ENCODE peak calls at places on chromosome 6, in seven cellular contexts. One of them, this sample, is unnamed.

GRCh38 chr6:5525209-5525608 is 263.9 kb downstream of the FARS2 start:
- DNase-seq in heart left ventricle: no peak
- DNase-seq in mammary epithelial cell: peak
- DNase-seq in choroid plexus epithelial cell: peak
- DNase-seq in brain microvascular endothelial cell: peak
- DNase-seq in AG04450: no peak
- DNase-seq in tibial nerve: peak
- DNase-seq in this sample: peak

GRCh38 chr6:105072799-105073199 is 107.0 kb downstream of the POPDC3 start:
- DNase-seq in tibial nerve: no peak
- DNase-seq in choroid plexus epithelial cell: peak
- DNase-seq in brain microvascular endothelial cell: no peak
- DNase-seq in AG04450: no peak
- DNase-seq in heart left ventricle: no peak
- DNase-seq in mammary epithelial cell: peak
- DNase-seq in this sample: no peak

GRCh38 chr6:41733707-41734665 is 1.4 kb downstream of the TFEB start:
- DNase-seq in heart left ventricle: peak
- DNase-seq in choroid plexus epithelial cell: peak
- DNase-seq in AG04450: peak
- DNase-seq in mammary epithelial cell: peak
- DNase-seq in tibial nerve: peak
- DNase-seq in brain microvascular endothelial cell: peak
- DNase-seq in this sample: no peak

GRCh38 chr6:145886228-145886956 is 71.8 kb upstream of the FBXO30 start:
- DNase-seq in AG04450: peak
- DNase-seq in choroid plexus epithelial cell: peak
- DNase-seq in tibial nerve: no peak
- DNase-seq in heart left ventricle: no peak
- DNase-seq in mammary epithelial cell: no peak
- DNase-seq in brain microvascular endothelial cell: peak
- DNase-seq in this sample: no peak

GRCh38 chr6:104256547-104257144 is 603.1 kb downstream of the HACE1 start:
- DNase-seq in choroid plexus epithelial cell: no peak
- DNase-seq in tibial nerve: no peak
- DNase-seq in AG04450: no peak
- DNase-seq in mammary epithelial cell: no peak
- DNase-seq in heart left ventricle: no peak
- DNase-seq in brain microvascular endothelial cell: no peak
- DNase-seq in this sample: no peak

GRCh38 chr6:137389150-137389664 is 105.0 kb downstream of the OLIG3 start:
- DNase-seq in AG04450: no peak
- DNase-seq in mammary epithelial cell: peak
- DNase-seq in tibial nerve: peak
- DNase-seq in brain microvascular endothelial cell: peak
- DNase-seq in choroid plexus epithelial cell: peak
- DNase-seq in heart left ventricle: no peak
- DNase-seq in this sample: no peak

GRCh38 chr6:121652726-121653623 is 217.5 kb downstream of the GJA1 start:
- DNase-seq in mammary epithelial cell: peak
- DNase-seq in choroid plexus epithelial cell: peak
- DNase-seq in brain microvascular endothelial cell: peak
- DNase-seq in heart left ventricle: no peak
- DNase-seq in tibial nerve: peak
- DNase-seq in AG04450: peak
- DNase-seq in this sample: peak

GRCh38 chr6:30774701-30775100 is 30.4 kb upstream of the IER3 start:
- DNase-seq in brain microvascular endothelial cell: no peak
- DNase-seq in tibial nerve: no peak
- DNase-seq in AG04450: no peak
- DNase-seq in choroid plexus epithelial cell: no peak
- DNase-seq in mammary epithelial cell: no peak
- DNase-seq in heart left ventricle: peak
- DNase-seq in this sample: no peak

GRCh38 chr6:40387127-40387870 is 199.9 kb downstream of the LRFN2 start:
- DNase-seq in brain microvascular endothelial cell: no peak
- DNase-seq in mammary epithelial cell: no peak
- DNase-seq in tibial nerve: peak
- DNase-seq in AG04450: no peak
- DNase-seq in choroid plexus epithelial cell: no peak
- DNase-seq in heart left ventricle: no peak
- DNase-seq in this sample: no peak

GRCh38 chr6:140271759-140272377 is 897.4 kb upstream of the CITED2 start:
- DNase-seq in brain microvascular endothelial cell: no peak
- DNase-seq in heart left ventricle: no peak
- DNase-seq in tibial nerve: no peak
- DNase-seq in mammary epithelial cell: no peak
- DNase-seq in AG04450: no peak
- DNase-seq in choroid plexus epithelial cell: no peak
- DNase-seq in this sample: no peak

GRCh38 chr6:157907651-157908050 is 74.0 kb upstream of the SYNJ2 start:
- DNase-seq in heart left ventricle: no peak
- DNase-seq in mammary epithelial cell: no peak
- DNase-seq in tibial nerve: no peak
- DNase-seq in brain microvascular endothelial cell: no peak
- DNase-seq in AG04450: no peak
- DNase-seq in choroid plexus epithelial cell: no peak
- DNase-seq in this sample: no peak

GRCh38 chr6:149940673-149940984 is 1.2 kb upstream of the ULBP2 start:
- DNase-seq in mammary epithelial cell: no peak
- DNase-seq in AG04450: no peak
- DNase-seq in choroid plexus epithelial cell: no peak
- DNase-seq in heart left ventricle: no peak
- DNase-seq in tibial nerve: no peak
- DNase-seq in brain microvascular endothelial cell: no peak
- DNase-seq in this sample: no peak

GRCh38 chr6:168412456-168412855 is 28.5 kb upstream of the SMOC2 start:
- DNase-seq in heart left ventricle: no peak
- DNase-seq in AG04450: no peak
- DNase-seq in brain microvascular endothelial cell: no peak
- DNase-seq in mammary epithelial cell: no peak
- DNase-seq in choroid plexus epithelial cell: no peak
- DNase-seq in tibial nerve: no peak
- DNase-seq in this sample: no peak

GRCh38 chr6:150008588-150008987 is 16.7 kb downstream of the RAET1L start:
- DNase-seq in choroid plexus epithelial cell: no peak
- DNase-seq in brain microvascular endothelial cell: no peak
- DNase-seq in mammary epithelial cell: no peak
- DNase-seq in heart left ventricle: no peak
- DNase-seq in AG04450: no peak
- DNase-seq in tibial nerve: no peak
- DNase-seq in this sample: no peak

GRCh38 chr6:159525445-159526031 is 167.5 kb downstream of the SOD2 start:
- DNase-seq in choroid plexus epithelial cell: no peak
- DNase-seq in brain microvascular endothelial cell: no peak
- DNase-seq in mammary epithelial cell: no peak
- DNase-seq in heart left ventricle: no peak
- DNase-seq in tibial nerve: no peak
- DNase-seq in AG04450: no peak
- DNase-seq in this sample: no peak

DNA sequence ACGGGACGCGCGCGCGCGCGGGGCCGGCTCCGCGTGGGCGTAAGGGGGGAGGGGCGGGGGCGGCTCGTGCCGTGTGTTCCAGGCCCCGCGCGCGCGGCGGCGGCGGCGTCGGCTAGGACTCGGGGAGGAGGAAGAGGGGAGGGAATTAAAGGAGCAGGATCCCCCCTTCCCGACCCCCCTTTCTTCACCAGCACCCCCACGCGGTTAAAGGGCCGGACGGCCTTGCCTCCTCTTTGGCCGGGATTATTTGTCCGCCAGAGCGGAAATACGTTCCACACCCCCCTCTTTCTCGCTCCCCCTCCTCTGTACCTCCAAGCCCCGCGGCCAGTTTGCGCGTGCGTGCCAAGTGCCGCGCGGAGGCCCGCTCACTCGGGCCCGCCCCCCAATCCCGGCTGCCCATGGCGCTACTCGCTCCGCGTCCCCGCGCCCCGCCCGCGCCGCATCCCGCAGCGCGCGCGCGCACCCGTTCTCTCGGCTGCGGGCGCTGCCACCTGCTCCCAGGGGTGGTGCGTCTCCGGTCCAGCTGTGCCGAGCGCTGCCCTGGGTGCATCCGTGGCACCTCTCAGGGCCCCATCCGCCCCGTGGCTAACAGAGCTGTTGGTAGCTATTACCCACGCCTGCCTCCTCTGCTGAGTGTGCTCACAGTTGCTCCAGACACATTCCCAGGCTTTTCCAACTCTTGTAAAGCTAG is at the start of gene ZBTB12:
- DNase-seq in choroid plexus epithelial cell: peak
- DNase-seq in mammary epithelial cell: peak
- DNase-seq in heart left ventricle: peak
- DNase-seq in tibial nerve: peak
- DNase-seq in brain microvascular endothelial cell: peak
- DNase-seq in AG04450: peak
- DNase-seq in this sample: peak
- TF ChIP-seq CTCF in choroid plexus epithelial cell: no peak
- TF ChIP-seq CTCF in mammary epithelial cell: no peak
- TF ChIP-seq CTCF in heart left ventricle: no peak
- TF ChIP-seq CTCF in tibial nerve: no peak
- TF ChIP-seq CTCF in brain microvascular endothelial cell: no peak
- TF ChIP-seq CTCF in AG04450: no peak
- TF ChIP-seq CTCF in this sample: no peak

GRCh38 chr6:21952367-21952766 is 344.5 kb downstream of the PRL start:
- DNase-seq in brain microvascular endothelial cell: no peak
- DNase-seq in mammary epithelial cell: no peak
- DNase-seq in choroid plexus epithelial cell: no peak
- DNase-seq in tibial nerve: no peak
- DNase-seq in AG04450: no peak
- DNase-seq in heart left ventricle: no peak
- DNase-seq in this sample: no peak

GRCh38 chr6:21949211-21949801 is 347.5 kb downstream of the PRL start:
- DNase-seq in mammary epithelial cell: no peak
- DNase-seq in heart left ventricle: no peak
- DNase-seq in AG04450: no peak
- DNase-seq in choroid plexus epithelial cell: peak
- DNase-seq in tibial nerve: no peak
- DNase-seq in brain microvascular endothelial cell: no peak
- DNase-seq in this sample: no peak

GRCh38 chr6:21958428-21958827 is 338.4 kb downstream of the PRL start:
- DNase-seq in AG04450: no peak
- DNase-seq in brain microvascular endothelial cell: no peak
- DNase-seq in heart left ventricle: no peak
- DNase-seq in mammary epithelial cell: no peak
- DNase-seq in tibial nerve: no peak
- DNase-seq in choroid plexus epithelial cell: no peak
- DNase-seq in this sample: no peak

GRCh38 chr6:21953831-21954801 is 342.7 kb downstream of the PRL start:
- DNase-seq in heart left ventricle: no peak
- DNase-seq in brain microvascular endothelial cell: peak
- DNase-seq in choroid plexus epithelial cell: peak
- DNase-seq in AG04450: peak
- DNase-seq in mammary epithelial cell: peak
- DNase-seq in tibial nerve: no peak
- DNase-seq in this sample: peak

DNA sequence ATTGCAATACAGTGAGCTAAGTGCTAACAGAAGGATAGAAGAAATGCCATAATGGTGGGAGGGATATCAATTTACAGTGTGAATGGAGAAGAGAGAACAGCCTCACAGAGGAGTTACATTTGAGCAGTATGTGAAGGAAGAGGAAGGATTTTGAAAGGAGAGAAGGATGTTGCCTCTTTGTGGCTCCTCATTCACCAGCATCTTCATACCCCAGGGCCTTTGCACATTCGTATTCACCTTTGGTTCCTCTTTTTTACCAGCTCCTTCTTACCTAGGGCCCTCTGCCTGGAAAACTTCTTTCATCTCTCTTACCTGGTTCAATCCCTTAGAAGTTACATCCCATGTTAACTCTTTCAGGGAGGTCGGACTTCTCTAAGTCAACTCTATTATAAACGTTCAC is 341.6 kb downstream of the PRL start:
- DNase-seq in choroid plexus epithelial cell: no peak
- DNase-seq in tibial nerve: no peak
- DNase-seq in mammary epithelial cell: no peak
- DNase-seq in brain microvascular endothelial cell: no peak
- DNase-seq in AG04450: no peak
- DNase-seq in heart left ventricle: no peak
- DNase-seq in this sample: no peak
- H3K4me3 ChIP-seq in choroid plexus epithelial cell: no peak
- H3K4me3 ChIP-seq in tibial nerve: no peak
- H3K4me3 ChIP-seq in mammary epithelial cell: no peak
- H3K4me3 ChIP-seq in brain microvascular endothelial cell: no peak
- H3K4me3 ChIP-seq in AG04450: no peak
- H3K4me3 ChIP-seq in heart left ventricle: no peak
- H3K4me3 ChIP-seq in this sample: no peak

GRCh38 chr6:25635886-25636317 is 16.1 kb upstream of the SCGN start:
- DNase-seq in tibial nerve: no peak
- DNase-seq in brain microvascular endothelial cell: no peak
- DNase-seq in choroid plexus epithelial cell: no peak
- DNase-seq in heart left ventricle: no peak
- DNase-seq in mammary epithelial cell: no peak
- DNase-seq in AG04450: no peak
- DNase-seq in this sample: no peak

GRCh38 chr6:25639653-25640052 is 12.4 kb upstream of the SCGN start:
- DNase-seq in brain microvascular endothelial cell: no peak
- DNase-seq in heart left ventricle: no peak
- DNase-seq in tibial nerve: no peak
- DNase-seq in AG04450: no peak
- DNase-seq in mammary epithelial cell: no peak
- DNase-seq in choroid plexus epithelial cell: no peak
- DNase-seq in this sample: no peak

GRCh38 chr6:25637211-25637610 is 14.8 kb upstream of the SCGN start:
- DNase-seq in choroid plexus epithelial cell: no peak
- DNase-seq in brain microvascular endothelial cell: no peak
- DNase-seq in tibial nerve: no peak
- DNase-seq in AG04450: no peak
- DNase-seq in heart left ventricle: no peak
- DNase-seq in mammary epithelial cell: no peak
- DNase-seq in this sample: no peak

GRCh38 chr6:25640446-25640845 is 11.6 kb upstream of the SCGN start:
- DNase-seq in heart left ventricle: no peak
- DNase-seq in brain microvascular endothelial cell: no peak
- DNase-seq in choroid plexus epithelial cell: no peak
- DNase-seq in AG04450: no peak
- DNase-seq in tibial nerve: no peak
- DNase-seq in mammary epithelial cell: no peak
- DNase-seq in this sample: no peak

GRCh38 chr6:25637946-25638345 is 14.1 kb upstream of the SCGN start:
- DNase-seq in choroid plexus epithelial cell: no peak
- DNase-seq in AG04450: no peak
- DNase-seq in brain microvascular endothelial cell: no peak
- DNase-seq in tibial nerve: no peak
- DNase-seq in heart left ventricle: no peak
- DNase-seq in mammary epithelial cell: peak
- DNase-seq in this sample: no peak
- TF ChIP-seq CTCF in choroid plexus epithelial cell: no peak
- TF ChIP-seq CTCF in AG04450: no peak
- TF ChIP-seq CTCF in brain microvascular endothelial cell: no peak
- TF ChIP-seq CTCF in tibial nerve: no peak
- TF ChIP-seq CTCF in heart left ventricle: no peak
- TF ChIP-seq CTCF in mammary epithelial cell: peak
- TF ChIP-seq CTCF in this sample: no peak

GRCh38 chr6:35668708-35669440 is 19.8 kb downstream of the FKBP5 start:
- DNase-seq in tibial nerve: no peak
- DNase-seq in AG04450: no peak
- DNase-seq in choroid plexus epithelial cell: no peak
- DNase-seq in heart left ventricle: no peak
- DNase-seq in mammary epithelial cell: no peak
- DNase-seq in brain microvascular endothelial cell: no peak
- DNase-seq in this sample: no peak
- H3K4me3 ChIP-seq in tibial nerve: no peak
- H3K4me3 ChIP-seq in AG04450: peak
- H3K4me3 ChIP-seq in choroid plexus epithelial cell: peak
- H3K4me3 ChIP-seq in heart left ventricle: no peak
- H3K4me3 ChIP-seq in mammary epithelial cell: no peak
- H3K4me3 ChIP-seq in brain microvascular endothelial cell: peak
- H3K4me3 ChIP-seq in this sample: no peak

GRCh38 chr6:167090171-167090570 is 32.7 kb upstream of the CCR6 start:
- DNase-seq in mammary epithelial cell: no peak
- DNase-seq in AG04450: no peak
- DNase-seq in choroid plexus epithelial cell: no peak
- DNase-seq in brain microvascular endothelial cell: no peak
- DNase-seq in heart left ventricle: no peak
- DNase-seq in tibial nerve: no peak
- DNase-seq in this sample: no peak
- TF ChIP-seq CTCF in mammary epithelial cell: no peak
- TF ChIP-seq CTCF in AG04450: no peak
- TF ChIP-seq CTCF in choroid plexus epithelial cell: no peak
- TF ChIP-seq CTCF in brain microvascular endothelial cell: no peak
- TF ChIP-seq CTCF in heart left ventricle: no peak
- TF ChIP-seq CTCF in tibial nerve: no peak
- TF ChIP-seq CTCF in this sample: no peak

This sample was measured in AG09309.